ENCODE peak calls at places on chromosomes 16 and 17, in five cellular contexts. O is colonic mucosa, V is BJ, U is upper lobe of right lung, K is right lobe of liver. D is an unnamed sample.

GRCh38 chr16:83954577-83955016 is 1.6 kb downstream of the OSGIN1 start:
- DNase-seq in U (no peak), V (no peak), K (no peak), O (peak; percentile 71), D (peak; percentile 51)

GRCh38 chr16:87780385-87780989 is 14.7 kb upstream of the KLHDC4 start:
- DNase-seq in K (no peak), U (peak; percentile 83), V (no peak), O (peak; percentile 33), D (peak; percentile 67)

GRCh38 chr16:56551796-56552738 is 12.8 kb upstream of the MT4 start:
- DNase-seq in O (no peak), U (no peak), V (no peak), K (peak; percentile 69), D (no peak)

GRCh38 chr16:69465083-69465721 is 40.8 kb downstream of the CYB5B start:
- DNase-seq in O (peak; percentile 27), K (no peak), U (no peak), V (no peak), D (no peak)

GRCh38 chr16:69443809-69444611 is 19.6 kb downstream of the CYB5B start:
- DNase-seq in O (peak; percentile 43), K (no peak), U (no peak), V (no peak), D (peak; percentile 46)

GRCh38 chr16:78200623-78201096 is 101.2 kb downstream of the WWOX start:
- DNase-seq in U (no peak), V (no peak), O (no peak), K (no peak), D (no peak)

GRCh38 chr17:15945493-15946209 is 721 bp downstream of the ADORA2B start:
- DNase-seq in K (no peak), V (no peak), U (peak; percentile 79), O (peak; percentile 46), D (no peak)

GRCh38 chr16:19938536-19938935 is 53.9 kb upstream of the GPRC5B start:
- DNase-seq in V (no peak), O (no peak), K (no peak), U (no peak), D (no peak)

GRCh38 chr17:16512011-16512410 is 20.0 kb upstream of the LRRC75A start:
- DNase-seq in O (no peak), K (no peak), U (no peak), V (no peak), D (no peak)

GRCh38 chr16:87678618-87679017 is 76.3 kb downstream of the JPH3 start:
- DNase-seq in U (no peak), V (no peak), O (no peak), K (no peak), D (no peak)

GRCh38 chr16:48829361-48829760 is 219.4 kb upstream of the N4BP1 start:
- DNase-seq in V (no peak), O (no peak), U (no peak), K (no peak), D (no peak)

GRCh38 chr17:41579484-41580243 is 7.0 kb downstream of the KRT14 start:
- DNase-seq in O (peak; percentile 95), U (peak; percentile 77), K (no peak), V (peak; percentile 8), D (peak; percentile 94)

GRCh38 chr17:67605259-67605912 is 112.3 kb upstream of the NOL11 start:
- DNase-seq in V (no peak), U (no peak), K (peak; percentile 60), O (no peak), D (no peak)

GRCh38 chr17:41413982-41414381 is 10.4 kb downstream of the KRT37 start:
- DNase-seq in V (no peak), K (no peak), O (no peak), U (no peak), D (no peak)

GRCh38 chr17:36443777-36444176 is 42.7 kb upstream of the ZNHIT3 start:
- DNase-seq in U (peak; percentile 36), V (no peak), K (no peak), O (no peak), D (no peak)

GRCh38 chr16:13231365-13231764 is 330.0 kb downstream of the SHISA9 start:
- DNase-seq in V (no peak), K (no peak), U (no peak), O (no peak), D (no peak)

GRCh38 chr16:49497466-49497865 is 123.9 kb downstream of the C16orf78 start:
- DNase-seq in V (no peak), O (no peak), U (no peak), K (no peak), D (no peak)

DNA sequence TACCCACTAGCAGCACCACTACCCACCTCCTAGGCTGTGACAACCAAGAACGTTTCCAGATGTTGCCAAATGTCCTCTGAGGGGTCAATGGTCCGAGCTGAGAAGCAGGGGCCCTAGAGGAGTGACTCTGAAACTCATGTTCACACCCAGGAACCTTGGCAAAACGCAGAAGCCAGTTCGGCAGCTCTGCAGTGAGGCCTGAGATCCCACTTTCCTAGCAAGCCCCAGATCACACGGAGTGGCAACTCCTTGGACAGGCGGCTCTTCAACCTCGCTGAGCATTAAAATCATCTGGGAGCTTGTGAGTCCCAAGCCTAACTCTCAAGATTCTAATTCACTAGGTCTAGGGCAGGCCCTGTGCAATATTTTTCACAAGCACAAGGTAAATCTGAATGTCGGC is 17.3 kb downstream of the ELAC2 start:
- DNase-seq in O (no peak), K (no peak), U (no peak), V (no peak), D (no peak)
- H3K27me3 ChIP-seq in O (no peaks in the 10 kb centered on the region), K (no peaks in the 10 kb centered on the region), U (no peaks in the 10 kb centered on the region), V (no peaks in the 10 kb centered on the region), D (no peaks in the 10 kb centered on the region)

GRCh38 chr17:30554839-30555751 is 77.9 kb downstream of the GOSR1 start:
- DNase-seq in K (no peak), O (no peak), U (peak; percentile 59), V (no peak), D (no peak)
- TF ChIP-seq CTCF in K (no peak), O (no peak), U (no peak), V (peak; percentile 47), D (peak; percentile 8)

GRCh38 chr17:50023520-50023919 is 28.5 kb upstream of the DLX3 start:
- DNase-seq in O (no peak), V (no peak), K (no peak), U (no peak), D (no peak)

GRCh38 chr17:50026046-50026675 is 29.7 kb upstream of the ITGA3 start:
- DNase-seq in K (no peak), O (no peak), V (no peak), U (no peak), D (no peak)

GRCh38 chr17:50022463-50023130 is 27.6 kb upstream of the DLX3 start:
- DNase-seq in O (no peak), K (no peak), V (no peak), U (no peak), D (no peak)

GRCh38 chr17:50026901-50027638 is 28.8 kb upstream of the ITGA3 start:
- DNase-seq in V (no peak), K (peak; percentile 82), U (peak; percentile 92), O (peak; percentile 91), D (peak; percentile 89)

GRCh38 chr17:50024808-50025207 is 29.8 kb upstream of the DLX3 start:
- DNase-seq in K (no peak), V (no peak), U (no peak), O (no peak), D (no peak)
- H3K27me3 ChIP-seq in K (no peaks in the 10 kb centered on the region), V (no peaks in the 10 kb centered on the region), U (no peaks in the 10 kb centered on the region), O (no peaks in the 10 kb centered on the region), D (peaks cover 1% of the 10 kb centered on the region)

GRCh38 chr16:63719926-63720325 is 1401.9 kb downstream of the CDH11 start:
- DNase-seq in V (no peak), U (no peak), O (no peak), K (no peak), D (no peak)

GRCh38 chr16:63714876-63715275 is 1407.0 kb downstream of the CDH11 start:
- DNase-seq in U (no peak), K (no peak), V (no peak), O (no peak), D (no peak)

GRCh38 chr16:63720848-63721247 is 1401.0 kb downstream of the CDH11 start:
- DNase-seq in U (no peak), O (no peak), V (no peak), K (no peak), D (no peak)
- TF ChIP-seq CTCF in U (no peak), O (no peak), V (no peak), K (no peak), D (peak; percentile 2)

DNA sequence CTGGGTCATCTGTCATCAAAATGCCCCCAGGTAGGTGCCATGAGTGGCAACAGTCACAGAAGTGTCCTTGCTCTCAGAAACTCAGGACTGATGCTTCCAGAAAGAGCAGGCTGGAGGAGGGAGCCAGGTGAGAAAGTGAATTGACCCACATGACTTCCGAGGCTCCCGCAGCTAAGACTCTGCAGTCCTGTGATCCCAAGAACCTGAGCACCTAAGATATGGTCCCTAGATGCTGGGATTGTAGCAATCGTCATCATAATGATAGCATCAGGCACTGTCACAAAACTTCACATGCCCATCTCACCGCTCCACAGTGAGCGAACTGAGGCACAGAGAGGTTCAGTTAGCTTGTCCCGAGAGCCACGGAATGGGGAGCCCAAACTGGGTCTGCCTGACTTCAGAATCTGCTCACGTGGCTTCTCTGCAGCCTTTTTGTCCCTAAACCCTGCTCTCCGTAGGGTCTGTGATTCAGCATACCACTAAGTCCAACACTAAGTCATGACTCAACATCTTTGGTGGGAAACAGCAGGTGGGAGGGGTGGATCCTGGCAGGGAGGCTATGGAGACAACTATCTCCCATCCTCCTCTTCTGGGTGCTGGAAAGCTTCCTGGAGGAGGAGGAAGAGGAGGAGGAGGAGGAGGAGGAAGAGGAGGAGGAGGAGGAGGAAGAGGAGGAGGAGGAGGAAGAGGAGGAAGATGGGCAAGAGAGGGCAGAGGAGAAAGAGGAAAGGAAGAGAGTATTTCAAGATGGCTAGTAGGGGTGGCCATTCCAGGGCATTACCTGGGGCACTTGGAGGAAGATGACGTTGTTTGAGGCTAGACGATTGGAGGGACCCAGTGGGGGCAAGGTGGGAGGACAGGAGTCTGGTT is 55.5 kb upstream of the DLX4 start:
- DNase-seq in O (no peak), K (no peak), V (no peak), U (no peak), D (peak; percentile 40)
- H3K27me3 ChIP-seq in O (peaks cover 20% of the 10 kb centered on the region), K (peaks cover 6% of the 10 kb centered on the region), V (peaks cover 59% of the 10 kb centered on the region), U (peaks cover 55% of the 10 kb centered on the region), D (peaks cover 24% of the 10 kb centered on the region)

D was measured in bronchial epithelial cell.